ENCODE peak calls at places on chromosomes 6 and 20, in five cellular contexts. T is K562, X is SK-N-SH, U is GM12878, N is HepG2. H is an unnamed sample.
A peak's percentile ranks its signal among the peaks of the same experiment; 100 is the strongest.

GRCh38 chr20:16661738-16662137 is 68.1 kb upstream of the SNRPB2 start:
- DNase-seq in T (no peak), X (no peak), U (no peak), N (no peak), H (no peak)

GRCh38 chr20:16802652-16802935 is 54.4 kb downstream of the OTOR start:
- DNase-seq in T (no peak), X (no peak), U (no peak), N (no peak), H (no peak)

GRCh38 chr6:139982652-139983051 is 608.2 kb upstream of the CITED2 start:
- DNase-seq in T (no peak), X (peak; percentile 37), U (no peak), N (no peak), H (no peak)

GRCh38 chr6:6997282-6998193 is 110.2 kb upstream of the RREB1 start:
- DNase-seq in T (no peak), X (no peak), U (no peak), N (peak; percentile 16), H (no peak)

GRCh38 chr6:11492444-11493300 is 44.9 kb upstream of the TMEM170B start:
- DNase-seq in T (no peak), X (no peak), U (no peak), N (no peak), H (no peak)

GRCh38 chr6:125346926-125347563 is 45.3 kb upstream of the HDDC2 start:
- DNase-seq in T (no peak), X (no peak), U (peak; percentile 24), N (no peak), H (no peak)

GRCh38 chr6:116215414-116215813 is 38.5 kb downstream of the TSPYL4 start:
- DNase-seq in T (no peak), X (no peak), U (no peak), N (no peak), H (no peak)

GRCh38 chr6:138805431-138805830 is 9.5 kb downstream of the ECT2L start:
- DNase-seq in T (no peak), X (no peak), U (no peak), N (no peak), H (no peak)

GRCh38 chr6:114342086-114342825 is 567 bp downstream of the HS3ST5 start:
- DNase-seq in T (no peak), X (peak; percentile 73), U (no peak), N (no peak), H (peak; percentile 39)

GRCh38 chr6:166490671-166491500 is 95.6 kb downstream of the RAMACL start:
- DNase-seq in T (no peak), X (peak; percentile 84), U (no peak), N (no peak), H (no peak)

GRCh38 chr6:52284131-52284459 is 447 bp downstream of the MCM3 start:
- DNase-seq in T (peak; percentile 22), X (peak; percentile 50), U (no peak), N (peak; percentile 67), H (peak; percentile 38)

GRCh38 chr6:1424306-1424927 is 35.0 kb downstream of the FOXF2 start:
- DNase-seq in T (no peak), X (peak; percentile 34), U (no peak), N (peak; percentile 54), H (peak; percentile 81)

GRCh38 chr20:8152183-8152582 is 20.1 kb downstream of the PLCB1 start:
- DNase-seq in T (no peak), X (no peak), U (no peak), N (no peak), H (no peak)

GRCh38 chr6:110404602-110405001 is 10.8 kb downstream of the DDO start:
- DNase-seq in T (no peak), X (no peak), U (no peak), N (no peak), H (no peak)
- TF ChIP-seq FOXM1 in T (no peak), X (no peak), U (no peak), N (no peak), H (no peak)

GRCh38 chr6:169556758-169557505 is 144.9 kb downstream of the WDR27 start:
- DNase-seq in T (no peak), X (no peak), U (peak; percentile 61), N (no peak), H (no peak)
- TF ChIP-seq FOXM1 in T (no peak), X (no peak), U (peak; percentile 64), N (no peak), H (no peak)

DNA sequence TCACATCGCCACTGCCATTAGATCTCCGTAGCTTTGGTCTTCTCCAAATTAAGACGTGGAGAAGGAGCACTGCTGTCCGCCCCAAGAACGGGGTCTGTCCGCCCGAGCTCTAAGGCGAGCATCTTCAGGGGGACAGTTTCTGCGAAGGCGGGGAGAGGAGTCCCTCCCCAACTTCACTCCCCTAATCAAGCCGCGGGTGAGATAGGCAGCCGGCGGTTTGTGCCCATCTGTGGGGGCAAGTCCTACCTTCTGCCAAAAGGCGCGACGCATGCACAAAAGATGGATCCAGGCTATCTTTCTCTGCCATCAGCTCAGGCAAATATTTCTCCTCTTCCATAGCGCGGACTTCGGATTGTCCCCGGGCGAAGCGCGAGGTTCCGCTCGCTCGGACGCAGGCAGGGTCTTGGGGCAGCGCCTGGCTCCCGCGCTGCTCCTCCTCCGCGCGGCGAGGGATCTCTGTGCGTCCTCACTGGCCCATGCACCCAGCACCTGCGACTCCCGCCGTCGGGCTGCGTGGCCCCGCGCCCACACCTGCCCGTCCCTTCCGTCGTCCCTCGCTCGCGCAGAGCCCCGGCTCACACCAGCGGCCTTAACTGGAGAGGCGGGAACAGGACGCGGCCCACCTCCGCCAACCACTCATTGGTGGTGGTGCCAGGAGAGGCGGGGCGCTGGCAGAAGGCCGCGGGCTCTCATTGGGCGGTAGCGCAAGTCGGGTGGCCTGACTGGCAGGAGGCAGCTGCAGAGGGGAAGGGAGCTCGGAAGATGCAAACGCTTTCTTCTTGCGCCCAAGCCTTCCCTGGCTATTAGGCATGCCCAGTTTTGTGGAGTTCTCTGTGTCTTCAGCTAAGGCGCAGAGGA is at the start of gene KHDRBS2:
- DNase-seq in T (no peak), X (peak; percentile 30), U (peak; percentile 31), N (peak; percentile 3), H (no peak)
- TF ChIP-seq FOXM1 in T (no peak), X (no peak), U (no peak), N (no peak), H (no peak)

DNA sequence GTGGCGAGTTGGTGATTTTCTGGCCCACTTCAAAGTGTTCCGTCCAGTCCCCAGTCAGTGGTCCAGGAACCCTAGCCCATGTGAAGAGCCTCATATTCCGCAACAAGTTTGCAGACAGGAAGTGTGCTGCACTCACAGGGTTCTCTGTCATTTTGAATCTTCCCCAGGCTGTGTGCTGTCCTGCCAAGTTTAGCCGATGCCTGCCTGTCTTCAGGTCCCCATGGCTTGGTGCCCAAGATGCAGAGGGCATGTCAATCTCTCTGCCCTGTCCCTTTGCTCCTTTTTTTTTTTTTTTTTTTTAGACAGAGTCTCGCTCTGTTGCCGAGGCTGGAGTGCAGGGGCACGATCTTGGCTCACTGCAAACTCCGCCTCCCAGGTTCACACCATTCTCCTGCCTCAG is 69.9 kb upstream of the ATXN1 start:
- DNase-seq in T (no peak), X (no peak), U (no peak), N (no peak), H (no peak)
- TF ChIP-seq FOXM1 in T (no peak), X (no peak), U (no peak), N (no peak), H (no peak)

H was measured in HEK293T.